ENCODE peak calls at places on chromosomes 1 and 21, in nine cellular contexts. C, G, K, Z, S, T, Y, O and A are unnamed samples.
A peak's percentile ranks its signal among the peaks of the same experiment; 100 is the strongest.

GRCh38 chr1:70718086-70718630 is 307.1 kb downstream of the CTH start:
- DNase-seq in S (no peak), C (no peak), G (no peak), K (no peak), Y (no peak), T (no peak), Z (no peak), O (no peak), A (no peak)

GRCh38 chr1:170200665-170201397 is 55.1 kb downstream of the NTMT2 start:
- DNase-seq in O (no peak), T (no peak), K (no peak), S (no peak), Z (no peak), G (no peak), Y (no peak), C (peak; percentile 7), A (no peak)

GRCh38 chr1:2091611-2092604 is 41.7 kb downstream of the PRKCZ start:
- DNase-seq in K (no peak), T (peak; percentile 87), O (no peak), Y (no peak), S (peak; percentile 82), C (no peak), Z (no peak), G (peak; percentile 55), A (no peak)

GRCh38 chr21:37593015-37593414 is 226.4 kb downstream of the DYRK1A start:
- DNase-seq in G (no peak), Z (no peak), S (no peak), Y (no peak), C (no peak), T (no peak), K (no peak), O (no peak), A (no peak)

GRCh38 chr1:211653329-211653728 is 22.1 kb downstream of the NEK2 start:
- DNase-seq in K (no peak), O (no peak), Y (no peak), G (no peak), T (no peak), S (no peak), C (no peak), Z (no peak), A (no peak)

GRCh38 chr1:47196622-47197021 is 6.8 kb upstream of the PDZK1IP1 start:
- DNase-seq in S (no peak), T (peak; percentile 50), O (no peak), G (no peak), K (no peak), Z (no peak), Y (no peak), C (no peak), A (no peak)

GRCh38 chr1:51516639-51517158 is 2.4 kb downstream of the EPS15 start:
- DNase-seq in Z (no peak), G (no peak), S (no peak), C (peak; percentile 13), T (no peak), Y (no peak), K (no peak), O (no peak), A (no peak)

GRCh38 chr21:31216206-31216605 is 127.9 kb downstream of the TIAM1 start:
- DNase-seq in G (no peak), T (no peak), Z (no peak), K (no peak), S (no peak), C (peak; percentile 26), Y (no peak), O (no peak), A (no peak)

GRCh38 chr1:186487163-186487562 is 26.2 kb upstream of the PDC start:
- DNase-seq in Y (no peak), K (peak; percentile 80), S (no peak), O (no peak), Z (no peak), G (no peak), C (peak; percentile 67), T (no peak), A (no peak)
- TF ChIP-seq CTCF in Y (no peak), K (peak; percentile 64), S (no peak), O (no peak), Z (no peak), G (no peak), C (peak; percentile 29), T (no peak), A (no peak)

GRCh38 chr1:43976890-43977289 is 2.1 kb upstream of the B4GALT2 start:
- DNase-seq in C (no peak), S (no peak), K (no peak), Z (no peak), T (peak; percentile 72), G (no peak), Y (no peak), O (no peak), A (peak; percentile 39)

GRCh38 chr1:43975249-43975961 is 645 bp downstream of the ATP6V0B start:
- DNase-seq in S (peak; percentile 78), G (peak; percentile 55), Y (peak; percentile 70), T (peak; percentile 95), K (peak; percentile 6), Z (no peak), C (no peak), O (peak; percentile 68), A (peak; percentile 86)

GRCh38 chr1:43976045-43976444 is 1.3 kb downstream of the ATP6V0B start:
- DNase-seq in T (no peak), Z (no peak), Y (no peak), S (no peak), O (no peak), C (no peak), G (no peak), K (no peak), A (peak; percentile 53)

GRCh38 chr1:43973981-43974442 is 748 bp upstream of the ATP6V0B start:
- DNase-seq in Z (no peak), O (no peak), T (no peak), C (no peak), Y (no peak), K (no peak), S (no peak), G (no peak), A (no peak)

GRCh38 chr1:43974443-43975248 is at the start of gene ATP6V0B:
- DNase-seq in G (peak; percentile 97), O (peak; percentile 98), S (peak; percentile 98), K (peak; percentile 87), Y (peak; percentile 97), C (peak; percentile 89), Z (peak; percentile 78), T (peak; percentile 99), A (peak; percentile 98)
- TF ChIP-seq CTCF in G (no peak), O (peak; percentile 17), S (no peak), K (peak; percentile 46), Y (peak; percentile 31), C (peak; percentile 23), Z (no peak), T (peak; percentile 33), A (peak; percentile 23)

GRCh38 chr1:9352364-9353140 is 59.9 kb downstream of the SPSB1 start:
- DNase-seq in K (no peak), T (no peak), Y (no peak), Z (no peak), G (no peak), O (no peak), C (no peak), S (no peak), A (no peak)
- TF ChIP-seq CTCF in K (no peak), T (no peak), Y (no peak), Z (no peak), G (no peak), O (peak; percentile 14), C (no peak), S (no peak), A (no peak)

DNA sequence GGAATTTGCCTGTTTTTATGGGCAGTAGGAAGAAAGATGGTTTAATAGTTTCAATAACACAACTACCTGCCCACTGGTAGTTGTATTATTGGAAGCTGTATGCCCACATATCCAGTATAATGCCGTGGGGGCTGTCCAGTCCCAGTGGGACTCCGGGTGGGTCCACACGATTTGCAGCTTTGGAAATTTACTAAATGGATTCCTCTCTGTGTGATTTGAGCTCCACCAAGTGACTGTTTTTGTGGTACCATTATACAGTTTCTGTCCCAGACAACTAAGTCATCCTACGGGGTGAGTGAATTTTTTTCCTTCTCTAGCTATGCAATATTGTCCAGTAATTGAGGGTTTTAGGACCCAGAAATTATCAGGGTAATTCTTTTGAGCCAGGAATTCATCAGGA is 86.8 kb downstream of the PLA2G4A start:
- DNase-seq in S (no peak), C (no peak), O (no peak), G (no peak), Z (no peak), K (no peak), T (no peak), Y (no peak), A (no peak)
- TF ChIP-seq CTCF in S (no peak), C (peak; percentile 18), O (peak; percentile 29), G (no peak), Z (no peak), K (peak; percentile 55), T (no peak), Y (no peak), A (no peak)

DNA sequence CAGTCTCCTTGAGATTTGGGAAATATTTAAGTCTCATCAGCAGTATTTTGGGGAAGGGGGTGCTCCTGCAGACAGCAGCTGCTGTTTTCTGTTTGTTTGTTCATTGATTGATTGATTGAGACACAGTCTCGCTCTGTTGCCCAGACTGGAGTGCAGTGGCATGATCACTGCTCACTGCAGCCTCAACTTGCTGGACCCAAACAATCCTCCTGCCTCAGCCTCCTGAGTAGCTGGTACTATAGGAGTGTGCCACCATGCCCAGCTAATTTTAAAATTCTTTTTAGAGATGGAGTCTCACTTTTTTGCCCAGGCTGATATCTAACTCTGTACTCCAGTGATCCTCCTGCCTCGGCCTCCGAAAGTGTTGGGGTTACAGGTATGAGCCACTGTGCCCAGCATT is 18.2 kb downstream of the UCK2 start:
- DNase-seq in Z (no peak), T (no peak), O (no peak), C (no peak), S (no peak), G (no peak), Y (no peak), K (no peak), A (no peak)
- TF ChIP-seq CTCF in Z (no peak), T (no peak), O (no peak), C (no peak), S (no peak), G (no peak), Y (no peak), K (no peak), A (no peak)

GRCh38 chr1:8831329-8831728 is 13.9 kb upstream of the RERE start:
- DNase-seq in C (no peak), O (no peak), K (no peak), Y (no peak), S (no peak), Z (no peak), G (no peak), T (no peak), A (no peak)
- TF ChIP-seq CTCF in C (peak; percentile 39), O (no peak), K (peak; percentile 29), Y (no peak), S (no peak), Z (peak; percentile 64), G (no peak), T (no peak), A (no peak)